ENCODE peak calls at places on chromosomes 16 and 17, in five cellular contexts. X is uterus, K is suprapubic skin, U is IMR-90, Z is body of pancreas. D is an unnamed sample.

GRCh38 chr16:9097266-9098219 is 6.1 kb downstream of the HAPSTR1 start:
- DNase-seq in X (no peak), K (no peak), U (no peak), Z (no peak), D (no peak)

GRCh38 chr17:58410714-58411407 is 6.5 kb downstream of the RNF43 start:
- DNase-seq in X (no peak), K (no peak), U (no peak), Z (no peak), D (no peak)

GRCh38 chr17:75231741-75232464 is 26.4 kb downstream of the NUP85 start:
- DNase-seq in X (no peak), K (no peak), U (no peak), Z (no peak), D (no peak)

GRCh38 chr16:89602273-89602951 is 11.0 kb upstream of the DPEP1 start:
- DNase-seq in X (peak; percentile 34), K (peak; percentile 59), U (peak; percentile 91), Z (no peak), D (no peak)

GRCh38 chr16:31842864-31843263 is 30.7 kb upstream of the ZNF267 start:
- DNase-seq in X (no peak), K (no peak), U (no peak), Z (no peak), D (no peak)

GRCh38 chr16:19708498-19709205 is 9.4 kb downstream of the KNOP1 start:
- DNase-seq in X (no peak), K (no peak), U (no peak), Z (no peak), D (no peak)

GRCh38 chr17:4788159-4788806 is 481 bp upstream of the GLTPD2 start:
- DNase-seq in X (no peak), K (no peak), U (no peak), Z (no peak), D (no peak)

GRCh38 chr17:11298401-11298800 is 57.4 kb downstream of the SHISA6 start:
- DNase-seq in X (no peak), K (no peak), U (no peak), Z (no peak), D (peak; percentile 92)

GRCh38 chr16:31532120-31532519 is 4.4 kb downstream of the AHSP start:
- DNase-seq in X (no peak), K (no peak), U (no peak), Z (no peak), D (no peak)

GRCh38 chr16:2524339-2524938 is 4.3 kb downstream of the AMDHD2 start:
- DNase-seq in X (no peak), K (no peak), U (no peak), Z (no peak), D (no peak)

GRCh38 chr16:48444574-48444973 is 59.4 kb upstream of the SIAH1 start:
- DNase-seq in X (peak; percentile 51), K (no peak), U (peak; percentile 94), Z (no peak), D (no peak)

GRCh38 chr16:69410285-69410990 is 14.0 kb upstream of the CYB5B start:
- DNase-seq in X (no peak), K (no peak), U (peak; percentile 83), Z (no peak), D (no peak)

GRCh38 chr17:6567528-6568185 is 11.3 kb upstream of the PITPNM3 start:
- DNase-seq in X (no peak), K (peak; percentile 62), U (no peak), Z (no peak), D (no peak)

GRCh38 chr16:81480856-81481821 is 36.5 kb downstream of the CMIP start:
- DNase-seq in X (no peak), K (no peak), U (peak; percentile 22), Z (no peak), D (no peak)

GRCh38 chr17:78921437-78921971 is 3.7 kb downstream of the TIMP2 start:
- DNase-seq in X (no peak), K (peak; percentile 65), U (no peak), Z (peak; percentile 47), D (no peak)

GRCh38 chr17:61139219-61139618 is 260.4 kb upstream of the TBX2 start:
- DNase-seq in X (no peak), K (no peak), U (peak; percentile 88), Z (no peak), D (no peak)

GRCh38 chr17:41689497-41690299 is 1.0 kb downstream of the EIF1 start:
- DNase-seq in X (peak; percentile 46), K (no peak), U (peak; percentile 69), Z (peak; percentile 42), D (no peak)

GRCh38 chr17:41688641-41689496 is at the start of gene EIF1:
- DNase-seq in X (peak; percentile 100), K (peak; percentile 100), U (peak; percentile 99), Z (peak; percentile 100), D (peak; percentile 100)

GRCh38 chr17:41692722-41693521 is 4.2 kb downstream of the EIF1 start:
- DNase-seq in X (no peak), K (no peak), U (peak; percentile 33), Z (no peak), D (no peak)

GRCh38 chr17:41690497-41690896 is 1.8 kb downstream of the EIF1 start:
- DNase-seq in X (no peak), K (no peak), U (no peak), Z (no peak), D (no peak)

DNA sequence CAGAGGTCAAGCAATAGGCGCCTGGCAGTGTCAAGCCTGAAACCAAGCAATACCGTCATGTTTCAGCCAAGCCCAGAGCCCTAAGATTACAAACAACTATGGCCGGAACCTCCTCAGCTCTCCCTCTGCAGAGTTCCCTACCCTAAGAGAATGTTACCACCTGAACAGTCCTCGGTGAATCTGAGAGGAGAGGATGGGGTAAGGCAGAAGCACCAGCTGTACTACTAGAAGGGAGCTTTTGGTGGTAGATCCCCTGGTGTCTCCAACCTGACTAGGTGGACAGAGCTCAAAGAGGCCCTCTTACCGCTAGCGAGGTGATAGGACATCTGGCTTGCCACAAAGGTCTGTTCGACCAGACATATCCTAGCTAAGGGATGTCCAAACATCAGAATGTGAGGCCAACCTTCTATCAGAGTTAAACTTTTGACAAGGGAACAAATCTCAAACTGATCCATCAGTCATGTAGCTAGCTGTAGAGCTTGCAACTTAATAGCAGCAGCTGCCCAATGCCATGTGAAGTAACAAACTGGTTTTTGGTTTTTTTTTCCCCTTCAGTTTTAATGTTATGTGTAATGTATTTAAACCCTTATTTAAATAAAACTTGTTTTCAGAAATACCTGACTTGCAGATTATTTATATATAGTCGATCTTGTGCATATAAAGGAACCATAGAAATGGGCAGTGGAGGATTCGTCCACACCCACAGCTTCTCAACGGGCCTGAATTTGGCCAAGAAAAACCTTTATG is 2.5 kb downstream of the EIF1 start:
- DNase-seq in X (no peak), K (no peak), U (peak; percentile 2), Z (no peak), D (no peak)
- TF ChIP-seq POLR2A in X (no peak), K (no peak), U (no peak), Z (no peak), D (no peak)

GRCh38 chr16:396605-397004 is 394 bp upstream of the NME4 start:
- DNase-seq in X (no peak), K (no peak), U (peak; percentile 41), Z (no peak), D (no peak)
- TF ChIP-seq POLR2A in X (no peak), K (no peak), U (no peak), Z (no peak), D (no peak)

GRCh38 chr17:81517339-81518112 is 4.9 kb upstream of the ACTG1 start:
- DNase-seq in X (peak; percentile 40), K (no peak), U (no peak), Z (peak; percentile 20), D (no peak)
- TF ChIP-seq POLR2A in X (no peak), K (no peak), U (no peak), Z (no peak), D (no peak)

GRCh38 chr16:84607061-84607460 is 10.8 kb downstream of the COTL1 start:
- DNase-seq in X (no peak), K (no peak), U (no peak), Z (no peak), D (no peak)

GRCh38 chr16:84604477-84605013 is 13.3 kb downstream of the COTL1 start:
- DNase-seq in X (no peak), K (no peak), U (no peak), Z (no peak), D (no peak)

GRCh38 chr16:84607694-84608093 is 10.2 kb downstream of the COTL1 start:
- DNase-seq in X (no peak), K (no peak), U (no peak), Z (no peak), D (no peak)

GRCh38 chr16:84605339-84605848 is 12.5 kb downstream of the COTL1 start:
- DNase-seq in X (no peak), K (no peak), U (no peak), Z (no peak), D (no peak)

GRCh38 chr16:84606081-84606875 is 11.6 kb downstream of the COTL1 start:
- DNase-seq in X (no peak), K (no peak), U (no peak), Z (no peak), D (no peak)
- TF ChIP-seq POLR2A in X (no peak), K (no peak), U (no peak), Z (no peak), D (no peak)

GRCh38 chr17:31487648-31488263 is 96.3 kb downstream of the RAB11FIP4 start:
- DNase-seq in X (peak; percentile 74), K (peak; percentile 79), U (peak; percentile 16), Z (peak; percentile 98), D (peak; percentile 92)
- TF ChIP-seq POLR2A in X (peak; percentile 41), K (no peak), U (no peak), Z (peak; percentile 97), D (no peak)

D was measured in esophagus muscularis mucosa.